ENCODE peak calls at places on chromosomes 11 and 22, in six cellular contexts. One of them, this sample, is unnamed.

GRCh38 chr22:46043816-46044717 is 67.1 kb upstream of the WNT7B start:
- DNase-seq in activated CD8-positive, alpha-beta T cell treated with anti-CD3 and anti-CD28 coated beads for 36 hours: no peak
- DNase-seq in GM12865: no peak
- DNase-seq in endothelial cell: no peak
- DNase-seq in spleen: peak
- DNase-seq in mucosa of descending colon: peak
- DNase-seq in this sample: no peak

GRCh38 chr11:83725718-83726117 is 439.6 kb upstream of the CCDC90B start:
- DNase-seq in activated CD8-positive, alpha-beta T cell treated with anti-CD3 and anti-CD28 coated beads for 36 hours: no peak
- DNase-seq in GM12865: peak
- DNase-seq in endothelial cell: no peak
- DNase-seq in spleen: no peak
- DNase-seq in mucosa of descending colon: no peak
- DNase-seq in this sample: peak

GRCh38 chr22:38474003-38474607 is 6.2 kb downstream of the KDELR3 start:
- DNase-seq in activated CD8-positive, alpha-beta T cell treated with anti-CD3 and anti-CD28 coated beads for 36 hours: no peak
- DNase-seq in GM12865: no peak
- DNase-seq in endothelial cell: no peak
- DNase-seq in spleen: no peak
- DNase-seq in mucosa of descending colon: no peak
- DNase-seq in this sample: no peak

GRCh38 chr11:98495601-98496000 is 525.1 kb upstream of the CNTN5 start:
- DNase-seq in activated CD8-positive, alpha-beta T cell treated with anti-CD3 and anti-CD28 coated beads for 36 hours: no peak
- DNase-seq in GM12865: no peak
- DNase-seq in endothelial cell: no peak
- DNase-seq in spleen: no peak
- DNase-seq in mucosa of descending colon: no peak
- DNase-seq in this sample: no peak

GRCh38 chr22:46008291-46008690 is 31.3 kb upstream of the WNT7B start:
- DNase-seq in activated CD8-positive, alpha-beta T cell treated with anti-CD3 and anti-CD28 coated beads for 36 hours: peak
- DNase-seq in GM12865: no peak
- DNase-seq in endothelial cell: no peak
- DNase-seq in spleen: no peak
- DNase-seq in mucosa of descending colon: no peak
- DNase-seq in this sample: no peak

GRCh38 chr22:28395920-28396447 is 283.7 kb downstream of the TTC28 start:
- DNase-seq in activated CD8-positive, alpha-beta T cell treated with anti-CD3 and anti-CD28 coated beads for 36 hours: peak
- DNase-seq in GM12865: no peak
- DNase-seq in endothelial cell: no peak
- DNase-seq in spleen: no peak
- DNase-seq in mucosa of descending colon: no peak
- DNase-seq in this sample: no peak

GRCh38 chr11:82003671-82004148 is 730.0 kb downstream of the FAM181B start:
- DNase-seq in activated CD8-positive, alpha-beta T cell treated with anti-CD3 and anti-CD28 coated beads for 36 hours: peak
- DNase-seq in GM12865: no peak
- DNase-seq in endothelial cell: no peak
- DNase-seq in spleen: no peak
- DNase-seq in mucosa of descending colon: no peak
- DNase-seq in this sample: no peak

GRCh38 chr11:27672836-27673464 is 27.3 kb downstream of the BDNF start:
- DNase-seq in activated CD8-positive, alpha-beta T cell treated with anti-CD3 and anti-CD28 coated beads for 36 hours: no peak
- DNase-seq in GM12865: no peak
- DNase-seq in endothelial cell: no peak
- DNase-seq in spleen: no peak
- DNase-seq in mucosa of descending colon: no peak
- DNase-seq in this sample: no peak

GRCh38 chr11:130204703-130205095 is 45.1 kb downstream of the ST14 start:
- DNase-seq in activated CD8-positive, alpha-beta T cell treated with anti-CD3 and anti-CD28 coated beads for 36 hours: no peak
- DNase-seq in GM12865: no peak
- DNase-seq in endothelial cell: no peak
- DNase-seq in spleen: peak
- DNase-seq in mucosa of descending colon: peak
- DNase-seq in this sample: no peak

GRCh38 chr22:42217752-42218280 is 52.6 kb downstream of the TCF20 start:
- DNase-seq in activated CD8-positive, alpha-beta T cell treated with anti-CD3 and anti-CD28 coated beads for 36 hours: no peak
- DNase-seq in GM12865: no peak
- DNase-seq in endothelial cell: no peak
- DNase-seq in spleen: no peak
- DNase-seq in mucosa of descending colon: no peak
- DNase-seq in this sample: no peak

DNA sequence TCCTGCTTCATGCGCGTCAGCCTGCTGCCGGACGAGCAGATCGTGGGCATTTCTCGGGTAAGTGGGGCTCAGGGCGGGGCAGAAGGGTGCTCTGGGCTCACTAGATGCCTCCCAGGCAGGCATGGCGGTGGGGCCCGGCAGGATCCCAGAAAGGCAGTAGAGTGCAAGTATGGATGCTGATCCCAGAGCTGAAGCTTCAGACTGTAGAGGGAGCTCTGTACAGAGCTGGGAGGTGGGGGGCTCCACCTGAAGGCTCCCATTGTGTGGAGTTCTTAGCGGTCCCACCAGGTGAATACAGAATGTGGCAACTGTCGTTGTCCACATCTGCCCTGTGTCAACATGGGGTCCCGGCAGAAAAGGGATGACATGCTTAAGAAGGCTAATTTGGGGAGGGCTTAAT is 16.5 kb upstream of the RHOD start:
- DNase-seq in activated CD8-positive, alpha-beta T cell treated with anti-CD3 and anti-CD28 coated beads for 36 hours: no peak
- DNase-seq in GM12865: no peak
- DNase-seq in endothelial cell: no peak
- DNase-seq in spleen: no peak
- DNase-seq in mucosa of descending colon: no peak
- DNase-seq in this sample: no peak
- TF ChIP-seq CTCF in activated CD8-positive, alpha-beta T cell treated with anti-CD3 and anti-CD28 coated beads for 36 hours: no peak
- TF ChIP-seq CTCF in GM12865: no peak
- TF ChIP-seq CTCF in endothelial cell: no peak
- TF ChIP-seq CTCF in spleen: no peak
- TF ChIP-seq CTCF in mucosa of descending colon: no peak
- TF ChIP-seq CTCF in this sample: no peak

GRCh38 chr11:65114538-65115171 is 2.8 kb downstream of the ZNHIT2 start:
- DNase-seq in activated CD8-positive, alpha-beta T cell treated with anti-CD3 and anti-CD28 coated beads for 36 hours: no peak
- DNase-seq in GM12865: no peak
- DNase-seq in endothelial cell: no peak
- DNase-seq in spleen: peak
- DNase-seq in mucosa of descending colon: peak
- DNase-seq in this sample: no peak
- TF ChIP-seq CTCF in activated CD8-positive, alpha-beta T cell treated with anti-CD3 and anti-CD28 coated beads for 36 hours: no peak
- TF ChIP-seq CTCF in GM12865: no peak
- TF ChIP-seq CTCF in endothelial cell: no peak
- TF ChIP-seq CTCF in spleen: no peak
- TF ChIP-seq CTCF in mucosa of descending colon: no peak
- TF ChIP-seq CTCF in this sample: no peak

GRCh38 chr11:10688401-10688800 is 5.2 kb downstream of the IRAG1 start:
- DNase-seq in activated CD8-positive, alpha-beta T cell treated with anti-CD3 and anti-CD28 coated beads for 36 hours: peak
- DNase-seq in GM12865: peak
- DNase-seq in endothelial cell: no peak
- DNase-seq in spleen: no peak
- DNase-seq in mucosa of descending colon: no peak
- DNase-seq in this sample: no peak
- TF ChIP-seq CTCF in activated CD8-positive, alpha-beta T cell treated with anti-CD3 and anti-CD28 coated beads for 36 hours: peak
- TF ChIP-seq CTCF in GM12865: peak
- TF ChIP-seq CTCF in endothelial cell: peak
- TF ChIP-seq CTCF in spleen: no peak
- TF ChIP-seq CTCF in mucosa of descending colon: no peak
- TF ChIP-seq CTCF in this sample: no peak

DNA sequence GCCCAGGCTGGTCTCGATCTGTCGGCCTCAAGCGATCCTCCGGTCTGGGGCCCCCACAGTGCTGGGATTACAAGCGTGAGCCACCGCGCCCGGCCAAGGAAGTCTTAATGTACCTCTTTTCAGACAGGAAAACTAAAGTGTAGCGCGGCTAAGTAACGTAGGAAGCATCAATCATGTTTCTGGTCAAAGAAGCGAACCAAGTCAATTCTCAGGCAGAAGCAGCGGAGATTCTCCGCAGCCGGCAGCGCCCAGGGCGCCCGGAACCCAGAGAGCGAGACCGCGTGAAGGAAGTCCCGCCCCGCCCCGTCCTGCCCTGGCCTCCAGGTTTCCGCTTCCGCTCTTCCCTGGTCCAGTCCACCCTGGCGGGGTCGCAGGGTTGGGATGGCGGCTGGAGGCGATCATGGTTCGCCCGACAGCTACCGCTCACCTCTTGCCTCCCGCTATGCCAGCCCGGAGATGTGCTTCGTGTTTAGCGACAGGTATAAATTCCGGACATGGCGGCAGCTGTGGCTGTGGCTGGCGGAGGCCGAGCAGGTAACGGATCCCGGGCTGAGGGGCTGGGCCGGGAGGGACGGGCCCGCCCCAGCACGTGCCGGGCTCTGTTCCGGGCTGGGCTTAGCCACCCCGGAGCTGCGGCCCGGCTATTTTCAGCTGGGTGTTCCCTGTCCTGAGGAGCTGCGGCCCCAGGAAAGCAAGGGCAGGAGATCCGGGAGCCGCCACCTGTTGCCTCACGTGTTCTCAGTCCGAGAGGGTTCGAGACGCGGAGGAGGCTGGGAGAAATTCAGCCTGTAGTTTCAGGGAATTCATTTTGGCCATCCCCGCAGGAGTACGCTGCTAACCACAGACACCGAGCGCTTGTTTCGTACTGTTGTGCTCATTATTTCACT is at the start of gene ADSL:
- DNase-seq in activated CD8-positive, alpha-beta T cell treated with anti-CD3 and anti-CD28 coated beads for 36 hours: peak
- DNase-seq in GM12865: peak
- DNase-seq in endothelial cell: peak
- DNase-seq in spleen: peak
- DNase-seq in mucosa of descending colon: peak
- DNase-seq in this sample: peak
- TF ChIP-seq CTCF in activated CD8-positive, alpha-beta T cell treated with anti-CD3 and anti-CD28 coated beads for 36 hours: no peak
- TF ChIP-seq CTCF in GM12865: no peak
- TF ChIP-seq CTCF in endothelial cell: no peak
- TF ChIP-seq CTCF in spleen: peak
- TF ChIP-seq CTCF in mucosa of descending colon: no peak
- TF ChIP-seq CTCF in this sample: no peak

GRCh38 chr11:2123628-2123960 is 15.6 kb downstream of the IGF2 start:
- DNase-seq in activated CD8-positive, alpha-beta T cell treated with anti-CD3 and anti-CD28 coated beads for 36 hours: no peak
- DNase-seq in GM12865: no peak
- DNase-seq in endothelial cell: no peak
- DNase-seq in spleen: no peak
- DNase-seq in mucosa of descending colon: peak
- DNase-seq in this sample: no peak

GRCh38 chr11:2120359-2121100 is 18.7 kb downstream of the IGF2 start:
- DNase-seq in activated CD8-positive, alpha-beta T cell treated with anti-CD3 and anti-CD28 coated beads for 36 hours: no peak
- DNase-seq in GM12865: no peak
- DNase-seq in endothelial cell: no peak
- DNase-seq in spleen: peak
- DNase-seq in mucosa of descending colon: peak
- DNase-seq in this sample: no peak

GRCh38 chr11:2122222-2122906 is 16.8 kb downstream of the IGF2 start:
- DNase-seq in activated CD8-positive, alpha-beta T cell treated with anti-CD3 and anti-CD28 coated beads for 36 hours: no peak
- DNase-seq in GM12865: no peak
- DNase-seq in endothelial cell: no peak
- DNase-seq in spleen: peak
- DNase-seq in mucosa of descending colon: peak
- DNase-seq in this sample: no peak

GRCh38 chr11:2121227-2122130 is 17.7 kb downstream of the IGF2 start:
- DNase-seq in activated CD8-positive, alpha-beta T cell treated with anti-CD3 and anti-CD28 coated beads for 36 hours: no peak
- DNase-seq in GM12865: no peak
- DNase-seq in endothelial cell: no peak
- DNase-seq in spleen: peak
- DNase-seq in mucosa of descending colon: peak
- DNase-seq in this sample: no peak

GRCh38 chr11:2122907-2123627 is 16.1 kb downstream of the IGF2 start:
- DNase-seq in activated CD8-positive, alpha-beta T cell treated with anti-CD3 and anti-CD28 coated beads for 36 hours: no peak
- DNase-seq in GM12865: no peak
- DNase-seq in endothelial cell: no peak
- DNase-seq in spleen: peak
- DNase-seq in mucosa of descending colon: peak
- DNase-seq in this sample: no peak
- TF ChIP-seq CTCF in activated CD8-positive, alpha-beta T cell treated with anti-CD3 and anti-CD28 coated beads for 36 hours: no peak
- TF ChIP-seq CTCF in GM12865: no peak
- TF ChIP-seq CTCF in endothelial cell: no peak
- TF ChIP-seq CTCF in spleen: no peak
- TF ChIP-seq CTCF in mucosa of descending colon: no peak
- TF ChIP-seq CTCF in this sample: no peak

GRCh38 chr11:125001849-125002248 is 47.8 kb downstream of the CCDC15 start:
- DNase-seq in activated CD8-positive, alpha-beta T cell treated with anti-CD3 and anti-CD28 coated beads for 36 hours: no peak
- DNase-seq in GM12865: no peak
- DNase-seq in endothelial cell: no peak
- DNase-seq in spleen: no peak
- DNase-seq in mucosa of descending colon: no peak
- DNase-seq in this sample: no peak

GRCh38 chr11:125001073-125001764 is 47.2 kb downstream of the CCDC15 start:
- DNase-seq in activated CD8-positive, alpha-beta T cell treated with anti-CD3 and anti-CD28 coated beads for 36 hours: no peak
- DNase-seq in GM12865: peak
- DNase-seq in endothelial cell: no peak
- DNase-seq in spleen: no peak
- DNase-seq in mucosa of descending colon: no peak
- DNase-seq in this sample: no peak

DNA sequence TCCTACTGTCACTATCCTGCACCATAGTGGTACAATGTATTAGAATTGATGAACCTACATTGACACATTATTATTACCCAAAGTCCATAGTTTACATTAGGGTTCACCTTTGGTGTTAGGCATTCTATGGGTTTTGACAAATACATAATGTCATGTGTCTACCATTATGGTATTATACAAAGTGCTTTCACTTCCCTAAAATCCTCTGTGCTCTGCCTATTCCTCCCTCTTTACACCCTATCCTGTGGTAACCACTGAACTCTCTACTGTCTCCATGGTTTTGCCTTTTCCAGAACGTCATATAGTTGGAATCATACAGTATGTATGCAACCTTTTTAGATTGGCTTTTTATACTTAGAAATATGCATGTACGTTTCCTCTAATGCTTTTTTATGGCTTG is 51.5 kb downstream of the CCDC15 start:
- DNase-seq in activated CD8-positive, alpha-beta T cell treated with anti-CD3 and anti-CD28 coated beads for 36 hours: no peak
- DNase-seq in GM12865: no peak
- DNase-seq in endothelial cell: no peak
- DNase-seq in spleen: no peak
- DNase-seq in mucosa of descending colon: no peak
- DNase-seq in this sample: no peak
- TF ChIP-seq CTCF in activated CD8-positive, alpha-beta T cell treated with anti-CD3 and anti-CD28 coated beads for 36 hours: no peak
- TF ChIP-seq CTCF in GM12865: no peak
- TF ChIP-seq CTCF in endothelial cell: no peak
- TF ChIP-seq CTCF in spleen: no peak
- TF ChIP-seq CTCF in mucosa of descending colon: no peak
- TF ChIP-seq CTCF in this sample: no peak

DNA sequence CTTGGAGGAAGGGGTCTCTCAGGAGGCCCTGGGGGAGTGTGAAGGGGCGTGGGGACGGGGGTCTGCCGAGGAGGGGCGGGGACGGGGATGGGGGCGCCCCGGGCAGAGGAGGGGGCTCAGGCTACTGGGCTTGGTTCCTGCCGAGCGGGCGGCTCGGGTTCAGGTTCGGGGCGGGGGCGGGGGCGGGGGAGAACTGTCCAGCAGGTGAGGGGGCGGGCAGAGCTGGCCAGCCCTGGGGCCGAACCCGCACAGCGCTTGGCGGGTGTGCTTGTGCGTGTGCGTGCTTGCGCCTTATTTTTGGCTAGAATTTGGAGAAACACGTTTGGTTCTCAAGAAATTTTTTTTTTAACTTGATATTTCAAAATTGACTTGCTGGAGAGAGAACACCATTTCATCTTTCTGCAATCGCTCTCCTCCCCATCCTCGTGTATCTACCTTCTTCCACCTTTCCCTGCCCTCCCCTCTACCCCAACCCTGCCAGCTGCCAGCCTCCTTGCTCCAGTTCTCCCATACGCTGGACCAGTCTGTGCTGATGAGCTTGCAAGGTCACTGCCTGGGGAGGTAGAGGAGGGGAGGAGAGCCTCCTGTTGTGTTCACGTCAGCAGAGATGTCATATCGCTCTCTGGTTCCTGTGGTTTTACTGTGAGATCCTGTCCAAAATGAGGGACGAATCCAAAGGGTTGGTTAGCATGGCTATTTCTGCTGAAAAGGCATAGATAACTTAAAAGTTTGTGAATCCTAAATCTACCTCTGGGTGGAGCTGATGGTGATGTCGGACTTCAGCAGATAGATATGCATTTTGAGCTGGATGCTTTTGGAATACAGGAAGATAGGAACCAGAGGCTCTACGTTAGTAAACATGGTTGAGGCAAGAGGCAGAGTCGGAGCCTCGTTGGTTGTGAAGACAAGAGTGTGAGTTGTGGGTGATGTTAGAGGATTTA is 668 bp downstream of the MADD start:
- DNase-seq in activated CD8-positive, alpha-beta T cell treated with anti-CD3 and anti-CD28 coated beads for 36 hours: peak
- DNase-seq in GM12865: peak
- DNase-seq in endothelial cell: peak
- DNase-seq in spleen: peak
- DNase-seq in mucosa of descending colon: peak
- DNase-seq in this sample: peak
- TF ChIP-seq CTCF in activated CD8-positive, alpha-beta T cell treated with anti-CD3 and anti-CD28 coated beads for 36 hours: peak
- TF ChIP-seq CTCF in GM12865: no peak
- TF ChIP-seq CTCF in endothelial cell: no peak
- TF ChIP-seq CTCF in spleen: no peak
- TF ChIP-seq CTCF in mucosa of descending colon: no peak
- TF ChIP-seq CTCF in this sample: peak